ENCODE peak calls at places on chromosomes 5 and 9, in four cellular contexts. One of them, this sample, is unnamed.

GRCh38 chr5:33936381-33937016 is at the start of gene RXFP3:
- DNase-seq in RWPE1: no peak
- DNase-seq in cardiac fibroblast: peak; percentile 45
- DNase-seq in NCI-H460: no peak
- DNase-seq in this sample: no peak

GRCh38 chr5:154467655-154468354 is 10.2 kb downstream of the HAND1 start:
- DNase-seq in RWPE1: peak; percentile 94
- DNase-seq in cardiac fibroblast: peak; percentile 75
- DNase-seq in NCI-H460: peak; percentile 59
- DNase-seq in this sample: no peak

GRCh38 chr9:109972026-109973005 is 192.3 kb downstream of the PALM2AKAP2 start:
- DNase-seq in RWPE1: no peak
- DNase-seq in cardiac fibroblast: no peak
- DNase-seq in NCI-H460: no peak
- DNase-seq in this sample: no peak

GRCh38 chr9:113463418-113464285 is at the start of gene RGS3:
- DNase-seq in RWPE1: peak; percentile 93
- DNase-seq in cardiac fibroblast: no peak
- DNase-seq in NCI-H460: peak; percentile 62
- DNase-seq in this sample: no peak

GRCh38 chr5:149392718-149393117 is 13.6 kb upstream of the IL17B start:
- DNase-seq in RWPE1: peak; percentile 68
- DNase-seq in cardiac fibroblast: no peak
- DNase-seq in NCI-H460: no peak
- DNase-seq in this sample: no peak

GRCh38 chr9:72951520-72952393 is 1.1 kb downstream of the ALDH1A1 start:
- DNase-seq in RWPE1: no peak
- DNase-seq in cardiac fibroblast: no peak
- DNase-seq in NCI-H460: no peak
- DNase-seq in this sample: no peak

GRCh38 chr5:56549096-56549886 is 266.1 kb upstream of the MAP3K1 start:
- DNase-seq in RWPE1: no peak
- DNase-seq in cardiac fibroblast: no peak
- DNase-seq in NCI-H460: no peak
- DNase-seq in this sample: no peak

GRCh38 chr5:135204151-135204600 is 170.1 kb upstream of the PITX1 start:
- DNase-seq in RWPE1: no peak
- DNase-seq in cardiac fibroblast: no peak
- DNase-seq in NCI-H460: no peak
- DNase-seq in this sample: no peak

GRCh38 chr5:31153523-31153922 is 40.0 kb upstream of the CDH6 start:
- DNase-seq in RWPE1: no peak
- DNase-seq in cardiac fibroblast: peak; percentile 65
- DNase-seq in NCI-H460: no peak
- DNase-seq in this sample: no peak

GRCh38 chr5:85069659-85070640 is 685.3 kb upstream of the EDIL3 start:
- DNase-seq in RWPE1: no peak
- DNase-seq in cardiac fibroblast: no peak
- DNase-seq in NCI-H460: no peak
- DNase-seq in this sample: no peak

GRCh38 chr5:31664566-31664965 is 25.6 kb downstream of the PDZD2 start:
- DNase-seq in RWPE1: no peak
- DNase-seq in cardiac fibroblast: peak; percentile 6
- DNase-seq in NCI-H460: peak; percentile 27
- DNase-seq in this sample: no peak

GRCh38 chr9:99490736-99491135 is 268.7 kb downstream of the SEC61B start:
- DNase-seq in RWPE1: no peak
- DNase-seq in cardiac fibroblast: no peak
- DNase-seq in NCI-H460: no peak
- DNase-seq in this sample: no peak

GRCh38 chr9:70479880-70480291 is 65.4 kb upstream of the KLF9 start:
- DNase-seq in RWPE1: peak; percentile 50
- DNase-seq in cardiac fibroblast: peak; percentile 92
- DNase-seq in NCI-H460: no peak
- DNase-seq in this sample: no peak

GRCh38 chr9:12702160-12702758 is 9.1 kb downstream of the TYRP1 start:
- DNase-seq in RWPE1: peak; percentile 31
- DNase-seq in cardiac fibroblast: peak; percentile 87
- DNase-seq in NCI-H460: peak; percentile 61
- DNase-seq in this sample: no peak

GRCh38 chr9:97307091-97307490 is 368 bp upstream of the CCDC180 start:
- DNase-seq in RWPE1: peak; percentile 54
- DNase-seq in cardiac fibroblast: peak; percentile 78
- DNase-seq in NCI-H460: no peak
- DNase-seq in this sample: no peak

GRCh38 chr5:87094833-87095232 is 172.8 kb upstream of the RASA1 start:
- DNase-seq in RWPE1: no peak
- DNase-seq in cardiac fibroblast: no peak
- DNase-seq in NCI-H460: no peak
- DNase-seq in this sample: no peak

GRCh38 chr9:5688109-5688508 is 59.2 kb downstream of the RIC1 start:
- DNase-seq in RWPE1: no peak
- DNase-seq in cardiac fibroblast: peak; percentile 67
- DNase-seq in NCI-H460: no peak
- DNase-seq in this sample: no peak

GRCh38 chr5:30034870-30035269 is 1158.6 kb upstream of the CDH6 start:
- DNase-seq in RWPE1: no peak
- DNase-seq in cardiac fibroblast: no peak
- DNase-seq in NCI-H460: no peak
- DNase-seq in this sample: no peak

GRCh38 chr5:169065400-169065799 is 235.5 kb downstream of the SLIT3 start:
- DNase-seq in RWPE1: no peak
- DNase-seq in cardiac fibroblast: no peak
- DNase-seq in NCI-H460: no peak
- DNase-seq in this sample: no peak

This sample was measured in SIG-M5.